ENCODE peak calls at places on chromosome 12, in four cellular contexts. E, N, C and S are unnamed samples. For H3K4me1 and H3K36me3, the result is how much of the 10 kb centered on the place peaks cover.

GRCh38 chr12:47942327-47943230 is 20.8 kb upstream of the TMEM106C start:
- DNase-seq in E (peak), N (peak), C (peak), S (no peak)

GRCh38 chr12:75564821-75565220 is 53.4 kb upstream of the KRR1 start:
- DNase-seq in E (no peak), N (no peak), C (no peak), S (no peak)

GRCh38 chr12:89309452-89309802 is 42.9 kb downstream of the DUSP6 start:
- DNase-seq in E (no peak), N (no peak), C (no peak), S (no peak)

GRCh38 chr12:51884676-51885229 is 3.1 kb upstream of the ANKRD33 start:
- DNase-seq in E (no peak), N (no peak), C (no peak), S (no peak)

GRCh38 chr12:26869908-26870459 is 37.0 kb upstream of the ITPR2 start:
- DNase-seq in E (no peak), N (no peak), C (no peak), S (no peak)

GRCh38 chr12:84507914-84508313 is 404.7 kb downstream of the SLC6A15 start:
- DNase-seq in E (peak), N (no peak), C (no peak), S (no peak)

GRCh38 chr12:86193931-86194330 is 62.3 kb downstream of the MGAT4C start:
- DNase-seq in E (peak), N (no peak), C (no peak), S (no peak)

GRCh38 chr12:92030618-92031017 is 115.0 kb downstream of the BTG1 start:
- DNase-seq in E (peak), N (no peak), C (peak), S (peak)

GRCh38 chr12:120234643-120235368 is 30.7 kb downstream of the PXN start:
- DNase-seq in E (peak), N (peak), C (peak), S (peak)

DNA sequence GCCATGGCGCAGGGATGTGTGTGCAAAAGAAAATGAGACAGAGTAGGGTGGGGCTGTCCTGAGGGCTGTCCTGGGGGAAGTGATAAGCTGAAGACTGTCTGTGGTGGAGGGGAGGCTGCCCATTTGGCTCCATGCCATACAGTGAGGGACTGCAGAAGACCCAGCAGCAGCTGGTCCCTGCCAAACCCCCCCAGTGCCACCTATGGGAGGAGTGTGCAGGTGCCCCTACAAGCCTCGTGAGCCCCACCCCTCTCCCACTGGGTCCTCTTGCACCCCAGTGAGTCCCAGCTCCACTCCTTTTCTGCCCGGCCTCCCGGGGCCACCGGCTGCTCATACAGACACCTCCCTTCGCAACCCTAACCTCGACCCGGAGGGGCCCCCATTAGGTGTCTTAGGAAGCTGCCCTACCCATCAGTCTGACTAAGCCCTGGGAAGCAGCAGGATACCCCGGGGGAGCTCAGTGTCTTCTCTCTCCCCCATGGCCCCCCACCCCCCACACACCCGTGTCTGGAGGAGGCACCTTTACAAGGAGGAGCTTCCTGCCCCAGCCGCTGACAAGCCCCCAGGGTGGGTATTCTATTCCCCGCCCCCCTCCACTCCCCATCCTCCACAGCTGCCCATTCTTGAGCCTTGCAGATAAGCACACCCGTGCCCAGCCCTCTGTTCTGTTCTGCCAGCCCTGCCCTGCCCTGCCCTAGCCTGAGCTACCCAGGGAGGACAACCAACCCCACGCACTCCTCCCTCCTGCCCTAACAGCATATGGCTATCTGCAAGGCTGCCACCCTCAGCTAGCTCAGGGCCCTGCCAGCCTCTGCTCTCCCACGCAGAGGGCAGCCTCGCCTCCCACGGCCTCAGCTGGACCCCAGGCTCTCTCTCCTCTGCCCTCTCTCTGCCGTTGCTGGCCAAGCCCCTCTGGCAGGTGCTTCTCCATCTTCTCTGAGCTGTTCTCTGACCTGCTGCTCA is 41.9 kb downstream of the SLC6A12 start:
- DNase-seq in E (no peak), N (no peak), C (no peak), S (peak)
- H3K4me1 ChIP-seq in E (under half), N (under half), C (under half), S (under half)

GRCh38 chr12:3882896-3883564 is 9.8 kb upstream of the PARP11 start:
- DNase-seq in E (peak), N (no peak), C (no peak), S (no peak)

GRCh38 chr12:3882396-3882795 is 9.2 kb upstream of the PARP11 start:
- DNase-seq in E (no peak), N (no peak), C (no peak), S (no peak)

GRCh38 chr12:3885179-3886094 is 12.2 kb upstream of the PARP11 start:
- DNase-seq in E (peak), N (peak), C (peak), S (no peak)

GRCh38 chr12:3881208-3881980 is 8.2 kb upstream of the PARP11 start:
- DNase-seq in E (no peak), N (peak), C (no peak), S (no peak)

DNA sequence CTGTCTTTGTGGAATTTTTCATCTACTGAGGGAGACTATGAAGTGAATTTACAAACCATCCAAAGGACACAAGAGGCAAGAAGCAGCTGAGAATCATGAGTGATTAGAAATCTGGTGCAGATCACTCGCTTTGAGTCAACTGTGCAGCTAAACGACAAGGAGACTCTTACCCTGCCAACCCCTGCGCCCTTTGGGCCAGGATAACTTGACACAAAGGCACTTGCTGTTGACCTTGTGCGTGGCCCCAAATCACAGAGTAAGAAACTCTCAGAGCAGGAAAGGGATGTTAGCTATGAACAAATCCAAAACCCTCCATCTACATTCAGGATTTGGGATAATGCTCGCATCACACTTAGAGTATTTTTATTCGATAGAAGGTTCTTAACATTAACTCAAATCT is 11.5 kb upstream of the PARP11 start:
- DNase-seq in E (no peak), N (no peak), C (no peak), S (no peak)
- H3K36me3 ChIP-seq in E (under half), N (under half), C (under half), S (under half)

DNA sequence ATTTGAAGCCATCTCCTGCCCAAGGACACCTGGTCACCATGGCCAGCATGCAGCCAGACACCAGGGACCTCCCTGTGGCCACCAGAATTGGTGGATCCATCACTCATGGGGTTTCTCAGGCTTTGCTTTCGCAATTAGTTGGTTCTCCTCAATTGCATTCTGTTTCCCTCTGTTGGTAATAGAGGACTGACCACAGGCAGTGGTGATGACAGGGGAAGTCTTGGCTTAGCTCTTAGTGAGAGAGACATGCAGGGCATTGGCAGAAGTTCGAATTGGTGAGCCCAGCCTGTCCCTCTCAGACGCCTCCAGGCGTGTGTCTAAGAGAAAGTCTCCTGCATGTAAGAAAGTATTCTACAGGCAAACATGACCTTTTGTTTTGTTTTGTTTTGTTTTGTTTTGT is 21.3 kb downstream of the HCAR2 start:
- DNase-seq in E (peak), N (no peak), C (no peak), S (no peak)
- H3K4me3 ChIP-seq in E (no peak), N (no peak), C (no peak), S (no peak)

GRCh38 chr12:69275471-69275891 is 36.1 kb downstream of the CPSF6 start:
- DNase-seq in E (peak), N (no peak), C (no peak), S (no peak)
- H3K4me1 ChIP-seq in E (under half), N (under half), C (under half), S (under half)

GRCh38 chr12:128800606-128801005 is 23.2 kb downstream of the SLC15A4 start:
- DNase-seq in E (no peak), N (no peak), C (no peak), S (no peak)
- H3K36me3 ChIP-seq in E (under half), N (under half), C (under half), S (under half)

DNA sequence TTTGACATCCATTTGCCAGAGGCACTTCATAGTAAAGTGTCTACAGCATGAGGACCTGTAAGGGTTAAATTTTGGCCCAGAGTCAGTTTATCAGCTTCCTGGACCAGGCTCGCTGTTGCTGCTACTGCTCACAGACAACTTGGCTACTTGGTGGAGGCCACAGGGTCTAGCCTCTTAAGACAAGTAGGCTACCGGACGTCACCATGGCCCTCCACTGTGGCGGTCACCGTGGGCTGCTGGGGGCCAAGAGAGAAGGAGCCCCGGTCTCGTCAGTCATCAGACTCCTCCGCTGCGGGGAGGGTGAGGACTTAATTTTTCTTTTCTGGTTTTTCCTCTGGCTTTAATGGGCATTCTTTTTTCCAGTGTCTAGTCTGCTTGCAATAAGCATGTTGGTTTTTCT is 117.3 kb upstream of the PZP start:
- DNase-seq in E (no peak), N (no peak), C (no peak), S (no peak)
- H3K4me3 ChIP-seq in E (no peak), N (no peak), C (no peak), S (no peak)